ENCODE peak calls at places on chromosomes 6 and 20, in five cellular contexts. U is heart right ventricle, C is osteoblast, W is K562, M is tibial nerve. Y is an unnamed sample.

GRCh38 chr20:57495978-57496377 is 29.0 kb downstream of the CTCFL start:
- DNase-seq in W (no peak), U (no peak), C (no peak), M (no peak), Y (no peak)

GRCh38 chr6:13079096-13079758 is 249.1 kb downstream of the TBC1D7 start:
- DNase-seq in W (no peak), C (no peak), M (no peak), U (no peak), Y (no peak)

GRCh38 chr6:33144373-33144772 is 47.9 kb downstream of the COL11A2 start:
- DNase-seq in M (no peak), W (no peak), C (peak), U (no peak), Y (no peak)

GRCh38 chr20:18750735-18751134 is 62.8 kb upstream of the SCP2D1 start:
- DNase-seq in W (no peak), M (no peak), U (no peak), C (no peak), Y (no peak)

GRCh38 chr20:45456632-45457031 is 12.9 kb upstream of the WFDC2 start:
- DNase-seq in C (no peak), M (no peak), W (peak), U (no peak), Y (no peak)

GRCh38 chr6:134589512-134589911 is 271.6 kb upstream of the SGK1 start:
- DNase-seq in W (no peak), C (no peak), M (no peak), U (no peak), Y (no peak)

GRCh38 chr20:14845199-14846160 is 508.1 kb upstream of the FLRT3 start:
- DNase-seq in M (no peak), W (no peak), C (no peak), U (no peak), Y (no peak)

GRCh38 chr6:15588966-15589634 is 73.7 kb downstream of the DTNBP1 start:
- DNase-seq in M (no peak), W (no peak), U (no peak), C (peak), Y (no peak)

GRCh38 chr20:23998392-23998791 is 9.8 kb upstream of the GGTLC1 start:
- DNase-seq in U (no peak), M (no peak), W (no peak), C (no peak), Y (no peak)

GRCh38 chr20:33697129-33697528 is 10.9 kb upstream of the E2F1 start:
- DNase-seq in U (peak), W (no peak), M (no peak), C (peak), Y (no peak)

GRCh38 chr20:41138527-41139226 is 1.3 kb downstream of the PLCG1 start:
- DNase-seq in W (no peak), C (no peak), M (no peak), U (no peak), Y (no peak)

GRCh38 chr6:44177691-44178423 is 19.2 kb downstream of the CAPN11 start:
- DNase-seq in U (peak), W (no peak), M (peak), C (peak), Y (peak)

GRCh38 chr6:135211306-135211702 is 30.2 kb downstream of the MYB start:
- DNase-seq in U (no peak), W (no peak), M (no peak), C (no peak), Y (no peak)

GRCh38 chr6:85066270-85066669 is 301.9 kb upstream of the TBX18 start:
- DNase-seq in C (no peak), W (no peak), U (no peak), M (no peak), Y (no peak)

GRCh38 chr20:4951299-4951698 is 50.0 kb downstream of the SLC23A2 start:
- DNase-seq in C (peak), M (no peak), W (no peak), U (no peak), Y (no peak)

GRCh38 chr6:133774356-133774755 is 114.6 kb upstream of the TCF21 start:
- DNase-seq in U (no peak), C (peak), M (no peak), W (no peak), Y (no peak)

GRCh38 chr6:147054158-147054557 is 150.1 kb upstream of the STXBP5 start:
- DNase-seq in M (no peak), C (no peak), U (no peak), W (no peak), Y (no peak)

GRCh38 chr20:58515240-58516212 is at the start of gene APCDD1L:
- DNase-seq in W (peak), C (peak), M (no peak), U (no peak), Y (no peak)

GRCh38 chr6:23601811-23602340 is 524.1 kb upstream of the NRSN1 start:
- DNase-seq in U (no peak), M (no peak), C (no peak), W (no peak), Y (no peak)

GRCh38 chr6:109445382-109445781 is 4.9 kb downstream of the SMPD2 start:
- DNase-seq in U (no peak), W (peak), C (peak), M (no peak), Y (no peak)

GRCh38 chr20:4633780-4634179 is 87.9 kb upstream of the PRND start:
- DNase-seq in U (no peak), M (no peak), W (no peak), C (peak), Y (no peak)

GRCh38 chr6:131764350-131764749 is 43.5 kb upstream of the ENPP1 start:
- DNase-seq in M (no peak), U (no peak), W (no peak), C (no peak), Y (no peak)

GRCh38 chr20:23441850-23442313 is 2.4 kb downstream of the CSTL1 start:
- DNase-seq in M (peak), U (peak), C (peak), W (peak), Y (peak)

GRCh38 chr20:5181492-5181891 is 54.7 kb downstream of the CDS2 start:
- DNase-seq in C (no peak), M (no peak), W (no peak), U (no peak), Y (no peak)

GRCh38 chr20:53737404-53738038 is 143.9 kb upstream of the ZNF217 start:
- DNase-seq in U (no peak), M (no peak), C (no peak), W (peak), Y (no peak)

GRCh38 chr6:46062312-46062711 is 46.7 kb upstream of the CLIC5 start:
- DNase-seq in C (no peak), U (no peak), W (no peak), M (no peak), Y (peak)

GRCh38 chr20:44990425-44990824 is 24.1 kb downstream of the STK4 start:
- DNase-seq in M (no peak), U (no peak), C (peak), W (no peak), Y (no peak)

GRCh38 chr6:106257195-106257594 is 68.4 kb downstream of the ATG5 start:
- DNase-seq in U (no peak), M (no peak), C (no peak), W (no peak), Y (no peak)

GRCh38 chr6:30940361-30941001 is at the start of gene MUCL3:
- DNase-seq in W (peak), M (no peak), U (no peak), C (no peak), Y (no peak)

GRCh38 chr20:58017237-58017969 is 211.1 kb downstream of the ANKRD60 start:
- DNase-seq in C (peak), M (peak), U (peak), W (no peak), Y (no peak)

GRCh38 chr6:96852605-96853004 is 15.3 kb upstream of the GPR63 start:
- DNase-seq in W (no peak), U (no peak), C (no peak), M (no peak), Y (no peak)

GRCh38 chr6:138726066-138727060 is 47.2 kb upstream of the CCDC28A start:
- DNase-seq in W (no peak), M (no peak), C (no peak), U (no peak), Y (no peak)

GRCh38 chr20:50348118-50348517 is 157.5 kb downstream of the CEBPB start:
- DNase-seq in U (no peak), C (no peak), M (no peak), W (peak), Y (no peak)

GRCh38 chr6:155158044-155158843 is 105.6 kb upstream of the CLDN20 start:
- DNase-seq in W (no peak), C (peak), U (no peak), M (no peak), Y (no peak)

GRCh38 chr20:37777556-37777955 is 83.7 kb downstream of the CTNNBL1 start:
- DNase-seq in W (no peak), U (no peak), C (no peak), M (no peak), Y (no peak)

GRCh38 chr6:79513111-79513510 is 24.1 kb downstream of the LCA5 start:
- DNase-seq in C (no peak), M (no peak), U (no peak), W (no peak), Y (no peak)
- H3K4me3 ChIP-seq in C (no peak), M (no peak), U (no peak), W (no peak), Y (peak)

GRCh38 chr6:116008470-116009229 is 52.0 kb downstream of the FRK start:
- DNase-seq in W (no peak), C (no peak), M (no peak), U (peak), Y (peak)
- H3K27ac ChIP-seq in W (no peak), C (peak), M (no peak), U (peak), Y (peak)

GRCh38 chr20:1533059-1533458 is 24.4 kb downstream of the SIRPD start:
- DNase-seq in C (no peak), W (peak), M (no peak), U (no peak), Y (no peak)
- TF ChIP-seq CTCF in C (no peak), W (no peak), M (no peak), U (no peak), Y (no peak)

GRCh38 chr6:20417819-20418218 is 16.1 kb downstream of the E2F3 start:
- DNase-seq in U (no peak), M (no peak), W (peak), C (no peak), Y (no peak)
- H3K4me3 ChIP-seq in U (no peak), M (no peak), W (no peak), C (no peak), Y (no peak)

DNA sequence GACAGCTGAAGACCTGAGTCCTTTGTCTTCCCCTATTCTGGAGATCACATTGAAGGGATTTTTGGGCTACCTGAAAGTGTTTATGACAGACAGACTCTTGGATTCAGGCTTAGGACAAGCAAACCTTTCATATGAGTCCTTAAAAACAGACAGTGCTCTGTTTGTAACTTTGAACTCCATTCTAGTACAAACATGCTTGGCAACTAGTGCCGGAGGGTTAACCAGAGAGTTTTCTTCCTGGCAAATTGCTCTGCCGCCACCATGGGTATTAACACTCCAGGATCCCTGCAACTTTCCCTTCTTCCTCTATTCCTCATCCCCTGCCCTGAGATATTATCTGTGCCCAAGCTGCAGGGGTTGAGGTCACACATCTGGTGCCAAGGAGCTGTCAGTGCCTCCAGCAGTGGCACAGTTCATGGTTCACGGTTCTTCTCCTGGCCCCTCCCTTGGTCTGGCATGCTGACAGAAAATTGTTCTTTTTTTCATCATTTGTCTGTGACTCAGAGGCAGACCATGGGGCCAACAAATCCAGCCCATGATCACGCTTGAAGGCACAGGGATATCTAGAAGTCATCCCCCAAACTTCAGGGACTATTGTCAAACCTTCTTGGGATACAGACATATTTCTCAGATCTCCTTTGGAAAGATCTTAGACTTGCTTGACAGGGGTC is 77.6 kb downstream of the ATXN1 start:
- DNase-seq in U (no peak), W (no peak), C (no peak), M (no peak), Y (peak)
- H3K27ac ChIP-seq in U (no peak), W (no peak), C (peak), M (no peak), Y (peak)

GRCh38 chr6:153031335-153031955 is 28.9 kb upstream of the MTRF1L start:
- DNase-seq in W (no peak), C (no peak), M (no peak), U (no peak), Y (no peak)

GRCh38 chr6:153034139-153034538 is 31.6 kb upstream of the MTRF1L start:
- DNase-seq in U (no peak), M (no peak), C (no peak), W (no peak), Y (no peak)

GRCh38 chr6:153028261-153028660 is 25.8 kb upstream of the MTRF1L start:
- DNase-seq in W (no peak), U (no peak), C (no peak), M (no peak), Y (no peak)

GRCh38 chr6:153028963-153029362 is 26.5 kb upstream of the MTRF1L start:
- DNase-seq in U (no peak), W (no peak), C (no peak), M (no peak), Y (no peak)

DNA sequence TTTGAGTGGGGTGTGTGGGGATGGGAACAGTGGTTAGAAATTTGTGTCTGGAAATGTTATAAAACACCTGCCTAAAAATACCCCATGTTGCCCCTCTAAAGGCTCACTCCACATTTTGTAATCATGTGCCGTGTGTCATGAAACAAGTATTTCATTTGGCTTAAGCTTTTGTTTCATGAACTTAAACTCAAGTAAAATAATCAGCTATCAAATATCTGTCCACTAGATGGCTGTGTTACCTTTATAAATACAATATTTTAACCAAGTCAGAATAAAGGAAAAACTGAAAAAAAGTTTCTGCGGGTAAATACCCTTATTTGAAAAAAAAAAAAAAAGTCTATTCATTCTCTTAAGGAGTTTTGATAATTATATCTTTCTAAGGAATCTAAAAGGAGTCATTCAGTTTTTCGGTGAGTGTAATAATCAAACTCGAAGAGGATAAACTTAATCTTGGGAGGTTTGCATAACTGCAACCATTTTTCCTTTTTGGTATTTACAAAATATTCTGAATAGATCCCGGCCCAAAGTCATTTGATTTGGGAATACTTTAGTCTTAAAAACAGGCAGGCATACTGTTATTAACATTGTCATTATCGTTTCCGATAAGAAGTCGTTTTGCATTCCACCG is 29.9 kb upstream of the MTRF1L start:
- DNase-seq in C (no peak), U (no peak), M (no peak), W (peak), Y (no peak)
- TF ChIP-seq CTCF in C (peak), U (peak), M (no peak), W (peak), Y (no peak)

Y was measured in left lung.